ENCODE peak calls at places on chromosomes 12 and 14, in six cellular contexts. M is PC-3, B is HCT116, T is SK-N-SH, D is MM.1S, Y is GM23248. C is an unnamed sample.

GRCh38 chr12:29763301-29763683 is 20.4 kb downstream of the TMTC1 start:
- DNase-seq in M (no peak), T (no peak), B (no peak), Y (no peak), D (no peak), C (no peak)

GRCh38 chr12:108457006-108457733 is 57.9 kb upstream of the FICD start:
- DNase-seq in B (peak; percentile 33), T (peak; percentile 68), Y (peak; percentile 81), D (peak; percentile 65), M (peak; percentile 73), C (peak; percentile 81)

GRCh38 chr12:70040141-70040540 is 203.1 kb upstream of the CNOT2 start:
- DNase-seq in Y (peak; percentile 18), T (no peak), B (no peak), D (no peak), M (no peak), C (no peak)

GRCh38 chr12:57813971-57814771 is 4.4 kb downstream of the AVIL start:
- DNase-seq in Y (no peak), B (no peak), D (no peak), M (no peak), T (peak; percentile 27), C (no peak)

GRCh38 chr14:101228949-101229541 is 325.5 kb upstream of the RTL1 start:
- DNase-seq in D (no peak), B (no peak), T (peak; percentile 71), Y (no peak), M (no peak), C (no peak)

GRCh38 chr12:50637870-50638481 is 125.9 kb upstream of the ATF1 start:
- DNase-seq in B (no peak), D (peak; percentile 56), T (peak; percentile 45), Y (peak; percentile 77), M (peak; percentile 73), C (peak; percentile 66)

GRCh38 chr12:76784600-76785051 is 20.7 kb downstream of the ZDHHC17 start:
- DNase-seq in M (peak; percentile 43), Y (peak; percentile 88), B (no peak), D (no peak), T (no peak), C (no peak)

GRCh38 chr14:32933943-32934890 is 4.5 kb upstream of the NPAS3 start:
- DNase-seq in T (peak; percentile 84), M (peak; percentile 20), D (no peak), B (no peak), Y (peak; percentile 58), C (peak; percentile 86)

GRCh38 chr14:100653409-100653808 is 66.2 kb upstream of the BEGAIN start:
- DNase-seq in B (no peak), M (no peak), T (peak; percentile 70), Y (no peak), D (no peak), C (peak; percentile 40)

GRCh38 chr14:101069666-101070362 is 166.3 kb upstream of the RTL1 start:
- DNase-seq in M (no peak), B (no peak), T (no peak), D (no peak), Y (no peak), C (no peak)

GRCh38 chr12:121749267-121749666 is 36.7 kb downstream of the TMEM120B start:
- DNase-seq in M (no peak), D (no peak), B (no peak), T (no peak), Y (no peak), C (no peak)

GRCh38 chr14:60515696-60516284 is 6.8 kb downstream of the SIX6 start:
- DNase-seq in M (no peak), D (no peak), B (no peak), Y (no peak), T (no peak), C (peak; percentile 89)

GRCh38 chr14:77212933-77213656 is 31.5 kb downstream of the TMEM63C start:
- DNase-seq in D (peak; percentile 11), Y (peak; percentile 51), B (peak; percentile 28), T (peak; percentile 82), M (peak; percentile 95), C (peak; percentile 80)

GRCh38 chr14:105154476-105154871 is 14.1 kb downstream of the JAG2 start:
- DNase-seq in B (no peak), Y (peak; percentile 30), M (no peak), D (no peak), T (no peak), C (no peak)

GRCh38 chr12:4446335-4446734 is 720 bp upstream of the FGF6 start:
- DNase-seq in M (no peak), T (no peak), D (no peak), B (no peak), Y (no peak), C (no peak)

GRCh38 chr14:88904864-88905263 is 80.4 kb downstream of the TTC8 start:
- DNase-seq in Y (peak; percentile 26), B (no peak), T (peak; percentile 26), D (no peak), M (no peak), C (no peak)

GRCh38 chr12:38915783-38916182 is 10.4 kb upstream of the CPNE8 start:
- DNase-seq in M (no peak), Y (no peak), T (peak; percentile 61), B (no peak), D (no peak), C (no peak)

GRCh38 chr14:32826404-32827082 is 112.1 kb upstream of the NPAS3 start:
- DNase-seq in D (no peak), T (peak; percentile 25), B (no peak), Y (peak; percentile 3), M (peak; percentile 30), C (peak; percentile 51)

GRCh38 chr12:83123039-83123438 is 436.3 kb downstream of the TMTC2 start:
- DNase-seq in D (no peak), T (no peak), Y (peak; percentile 54), B (no peak), M (no peak), C (no peak)

GRCh38 chr12:219891-220352 is 6.0 kb upstream of the SLC6A12 start:
- DNase-seq in Y (peak; percentile 83), D (peak; percentile 79), T (peak; percentile 91), B (peak; percentile 73), M (peak; percentile 56), C (peak; percentile 94)

GRCh38 chr12:89134213-89134770 is 218.0 kb downstream of the DUSP6 start:
- DNase-seq in T (no peak), Y (no peak), M (no peak), D (no peak), B (peak; percentile 22), C (no peak)

GRCh38 chr14:29548948-29549370 is 378.7 kb downstream of the PRKD1 start:
- DNase-seq in Y (peak; percentile 81), D (peak; percentile 52), M (peak; percentile 77), B (peak; percentile 12), T (peak; percentile 23), C (peak; percentile 69)

GRCh38 chr12:5620896-5621295 is 189.0 kb downstream of the NTF3 start:
- DNase-seq in T (no peak), M (no peak), Y (no peak), B (no peak), D (peak; percentile 28), C (no peak)

GRCh38 chr12:120199595-120200306 is 1.2 kb downstream of the RPLP0 start:
- DNase-seq in D (no peak), B (no peak), T (no peak), Y (peak; percentile 92), M (peak; percentile 52), C (no peak)

GRCh38 chr14:99686557-99687283 is 2.6 kb downstream of the CYP46A1 start:
- DNase-seq in T (no peak), D (no peak), Y (no peak), M (no peak), B (no peak), C (no peak)

GRCh38 chr14:105852378-105853088 is 326.1 kb downstream of the TMEM121 start:
- DNase-seq in Y (no peak), T (peak; percentile 47), M (no peak), B (no peak), D (no peak), C (no peak)

GRCh38 chr12:117142094-117142493 is 42.9 kb upstream of the TESC start:
- DNase-seq in B (no peak), M (no peak), Y (no peak), D (no peak), T (no peak), C (no peak)

GRCh38 chr12:54383041-54383609 is 1.4 kb downstream of the ZNF385A start:
- DNase-seq in M (peak; percentile 70), B (no peak), T (no peak), Y (peak; percentile 98), D (no peak), C (no peak)

GRCh38 chr14:103483600-103483999 is 39.0 kb downstream of the CKB start:
- DNase-seq in D (no peak), Y (peak; percentile 92), B (no peak), M (peak; percentile 98), T (no peak), C (no peak)

DNA sequence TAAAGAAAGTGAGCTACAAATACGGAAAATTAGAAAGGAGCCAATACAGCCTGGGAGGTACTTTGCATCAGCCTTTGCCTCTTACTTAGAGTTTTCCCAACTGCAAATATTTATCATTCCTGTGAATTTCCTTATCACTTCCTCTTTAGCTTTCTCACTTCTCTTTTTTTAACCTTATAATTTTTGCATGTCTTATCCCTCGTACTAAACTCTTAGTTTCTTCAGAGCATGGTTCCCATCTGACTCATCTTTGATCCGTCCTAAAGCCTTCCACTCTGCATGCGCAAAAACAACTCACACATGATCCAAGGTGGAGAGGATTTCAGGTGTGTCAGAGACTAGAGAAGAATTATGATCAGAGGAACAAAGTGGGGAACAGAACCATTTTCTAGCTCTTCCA is 9.6 kb upstream of the SNAPC1 start:
- DNase-seq in D (no peak), T (no peak), M (peak; percentile 40), Y (peak; percentile 49), B (no peak), C (no peak)
- TF ChIP-seq EZH2phosphoT487 in D (no peak), T (no peak), M (no peak), Y (no peak), B (no peak), C (no peak)

GRCh38 chr12:109540526-109541411 is 32.5 kb downstream of the MMAB start:
- DNase-seq in B (no peak), Y (no peak), D (no peak), T (peak; percentile 55), M (no peak), C (no peak)

GRCh38 chr12:109542014-109542413 is 31.3 kb downstream of the MMAB start:
- DNase-seq in T (no peak), M (peak; percentile 55), D (no peak), B (peak; percentile 8), Y (peak; percentile 58), C (no peak)

GRCh38 chr12:109542876-109543275 is 30.4 kb downstream of the MMAB start:
- DNase-seq in T (no peak), B (no peak), M (no peak), Y (no peak), D (no peak), C (no peak)

GRCh38 chr12:109539508-109539907 is 33.8 kb downstream of the MMAB start:
- DNase-seq in T (no peak), M (peak; percentile 83), B (no peak), Y (peak; percentile 64), D (no peak), C (no peak)

GRCh38 chr12:109541412-109541725 is 31.9 kb downstream of the MMAB start:
- DNase-seq in Y (no peak), M (no peak), T (peak; percentile 69), D (no peak), B (no peak), C (no peak)
- H3K27ac ChIP-seq in Y (no peak overlapping the region), M (no peak overlapping the region), T (no peak overlapping the region), D (no peak overlapping the region), B (no peak overlapping the region), C (no peak overlapping the region)

GRCh38 chr12:104154806-104155205 is 16.8 kb upstream of the NFYB start:
- DNase-seq in M (no peak), D (no peak), Y (no peak), B (no peak), T (no peak), C (peak; percentile 50)
- H3K9ac ChIP-seq in M (no peak overlapping the region), D (no peak overlapping the region), Y (no peak overlapping the region), B (no peak overlapping the region), T (no peak overlapping the region), C (no peak overlapping the region)

GRCh38 chr12:123532021-123532420 is 1.5 kb downstream of the RILPL1 start:
- DNase-seq in T (no peak), D (peak; percentile 23), B (no peak), Y (peak; percentile 43), M (no peak), C (no peak)
- TF ChIP-seq EZH2phosphoT487 in T (no peak), D (no peak), B (no peak), Y (no peak), M (no peak), C (no peak)